ENCODE peak calls at places on chromosomes 6 and 20, in six cellular contexts. W, H, L, B, M and J are unnamed samples.
A peak's percentile ranks its signal among the peaks of the same experiment; 100 is the strongest.

GRCh38 chr6:87945181-87945580 is 102.5 kb upstream of the SPACA1 start:
- DNase-seq in H (no peak), B (no peak), M (no peak), W (no peak), L (no peak), J (no peak)

GRCh38 chr6:82954937-82955577 is 110.6 kb downstream of the UBE3D start:
- DNase-seq in L (no peak), B (peak; percentile 26), M (no peak), W (no peak), H (no peak), J (no peak)

GRCh38 chr6:156949376-156949775 is 172.2 kb downstream of the ARID1B start:
- DNase-seq in L (no peak), H (peak; percentile 43), B (peak; percentile 84), W (no peak), M (no peak), J (no peak)

GRCh38 chr20:5504061-5504739 is 187.4 kb upstream of the PROKR2 start:
- DNase-seq in L (peak; percentile 69), M (peak; percentile 81), B (no peak), W (peak; percentile 68), H (no peak), J (peak; percentile 61)

GRCh38 chr20:48841861-48842529 is 14.2 kb upstream of the PREX1 start:
- DNase-seq in B (peak; percentile 59), H (no peak), L (no peak), W (no peak), M (no peak), J (no peak)

GRCh38 chr6:15969236-15969778 is 159.6 kb upstream of the MYLIP start:
- DNase-seq in H (no peak), B (peak; percentile 94), L (no peak), M (no peak), W (no peak), J (no peak)

GRCh38 chr20:10369723-10370090 is 64.3 kb downstream of the MKKS start:
- DNase-seq in B (no peak), W (no peak), L (no peak), H (no peak), M (no peak), J (no peak)

GRCh38 chr20:56249244-56249955 is 868 bp downstream of the MC3R start:
- DNase-seq in B (no peak), W (peak; percentile 75), H (peak; percentile 13), L (no peak), M (no peak), J (peak; percentile 46)

GRCh38 chr6:33812669-33813068 is 8.9 kb upstream of the MLN start:
- DNase-seq in M (peak; percentile 80), L (no peak), B (peak; percentile 23), H (no peak), W (peak; percentile 89), J (no peak)

GRCh38 chr6:107115695-107116327 is 496 bp upstream of the BEND3 start:
- DNase-seq in L (peak; percentile 63), M (peak; percentile 78), W (peak; percentile 81), H (no peak), B (peak; percentile 27), J (no peak)

GRCh38 chr6:139172151-139172550 is 37.3 kb downstream of the HECA start:
- DNase-seq in M (no peak), W (no peak), B (no peak), L (no peak), H (no peak), J (no peak)
- H3K4me1 ChIP-seq in M (no peaks in the 10 kb centered on the region), W (peaks cover 3% of the 10 kb centered on the region), B (peaks cover 3% of the 10 kb centered on the region), L (no peaks in the 10 kb centered on the region), H (no peaks in the 10 kb centered on the region), J (no peaks in the 10 kb centered on the region)

GRCh38 chr6:110822248-110822647 is 7.0 kb upstream of the CDK19 start:
- DNase-seq in W (no peak), M (no peak), H (no peak), B (no peak), L (no peak), J (no peak)
- H3K27ac ChIP-seq in W (no peak overlapping the region), M (no peak overlapping the region), H (no peak overlapping the region), B (no peak overlapping the region), L (no peak overlapping the region), J (no peak overlapping the region)

GRCh38 chr20:44756011-44756688 is 10.5 kb downstream of the KCNK15 start:
- DNase-seq in W (no peak), H (no peak), M (no peak), L (no peak), B (no peak), J (no peak)
- TF ChIP-seq CTCF in W (peak; percentile 8), H (no peak), M (no peak), L (no peak), B (no peak), J (no peak)

GRCh38 chr6:7138111-7138510 is 30.4 kb downstream of the RREB1 start:
- DNase-seq in B (no peak), W (no peak), L (no peak), H (no peak), M (no peak), J (no peak)
- H3K4me1 ChIP-seq in B (peaks cover 40% of the 10 kb centered on the region), W (peaks cover 9% of the 10 kb centered on the region), L (peaks cover 66% of the 10 kb centered on the region), H (peaks cover 12% of the 10 kb centered on the region), M (peaks cover 49% of the 10 kb centered on the region), J (peaks cover 82% of the 10 kb centered on the region)

DNA sequence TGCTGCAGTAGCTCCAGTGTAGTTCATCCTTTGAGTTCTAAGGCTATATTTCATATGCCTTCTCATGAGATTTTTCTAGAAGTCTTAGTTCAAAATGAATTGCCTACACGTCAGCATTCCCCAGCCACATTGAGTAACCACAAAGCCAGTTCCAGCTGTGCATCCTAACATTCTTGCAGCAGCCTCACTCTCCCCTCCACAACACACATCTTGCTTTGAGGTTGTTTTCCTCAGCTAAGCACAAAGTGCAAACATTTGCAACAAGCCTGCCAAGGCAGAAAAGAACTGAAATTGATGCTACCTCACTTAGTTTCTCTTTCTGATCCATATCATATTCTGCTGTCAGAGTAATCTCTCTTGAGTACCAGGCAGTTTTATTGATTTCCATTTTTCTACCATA is 160.7 kb upstream of the KCNQ5 start:
- DNase-seq in W (no peak), M (no peak), B (peak; percentile 9), L (no peak), H (no peak), J (no peak)
- H3K27ac ChIP-seq in W (no peak overlapping the region), M (no peak overlapping the region), B (no peak overlapping the region), L (no peak overlapping the region), H (no peak overlapping the region), J (no peak overlapping the region)

GRCh38 chr20:22288156-22288555 is 296.2 kb downstream of the FOXA2 start:
- DNase-seq in W (no peak), M (no peak), H (no peak), B (no peak), L (no peak), J (no peak)
- TF ChIP-seq CTCF in W (no peak), M (no peak), H (no peak), B (no peak), L (no peak), J (no peak)